ENCODE peak calls at places on chromosomes 2 and 18, in nine cellular contexts. S, I, N, Y, D, H, W, L and G are unnamed samples.

GRCh38 chr2:137865954-137866540 is 98.2 kb upstream of the HNMT start:
- DNase-seq in S (peak; percentile 70), I (peak; percentile 27), N (no peak), Y (peak; percentile 65), D (peak; percentile 57), H (peak; percentile 20), W (peak; percentile 16), L (peak; percentile 50), G (peak; percentile 66)

GRCh38 chr2:76197842-76198448 is 487.2 kb upstream of the GCFC2 start:
- DNase-seq in S (peak; percentile 80), I (peak; percentile 51), N (peak; percentile 14), Y (peak; percentile 79), D (peak; percentile 65), H (peak; percentile 42), W (peak; percentile 63), L (peak; percentile 34), G (peak; percentile 85)

GRCh38 chr18:34767601-34768027 is 57.5 kb downstream of the DTNA start:
- DNase-seq in S (no peak), I (peak; percentile 7), N (no peak), Y (peak; percentile 73), D (peak; percentile 68), H (no peak), W (peak; percentile 86), L (no peak), G (peak; percentile 69)

GRCh38 chr2:239285071-239285931 is 115.5 kb downstream of the HDAC4 start:
- DNase-seq in S (no peak), I (no peak), N (no peak), Y (peak; percentile 17), D (no peak), H (no peak), W (no peak), L (peak; percentile 8), G (peak; percentile 59)

GRCh38 chr2:199977984-199978415 is 22.6 kb downstream of the MAIP1 start:
- DNase-seq in S (no peak), I (no peak), N (no peak), Y (peak; percentile 52), D (peak; percentile 75), H (no peak), W (peak; percentile 52), L (no peak), G (peak; percentile 72)

GRCh38 chr18:42901161-42901560 is 214.3 kb downstream of the RIT2 start:
- DNase-seq in S (no peak), I (no peak), N (no peak), Y (no peak), D (no peak), H (no peak), W (no peak), L (no peak), G (no peak)

GRCh38 chr18:46656326-46657114 is 500 bp downstream of the LOXHD1 start:
- DNase-seq in S (no peak), I (no peak), N (no peak), Y (no peak), D (no peak), H (no peak), W (no peak), L (no peak), G (no peak)

GRCh38 chr2:187468262-187468661 is 20.2 kb upstream of the CALCRL start:
- DNase-seq in S (no peak), I (no peak), N (no peak), Y (no peak), D (no peak), H (no peak), W (no peak), L (no peak), G (no peak)

GRCh38 chr2:31533036-31533435 is 47.7 kb downstream of the SRD5A2 start:
- DNase-seq in S (no peak), I (no peak), N (no peak), Y (no peak), D (no peak), H (no peak), W (no peak), L (no peak), G (no peak)

GRCh38 chr2:36567711-36568408 is 30.1 kb downstream of the FEZ2 start:
- DNase-seq in S (no peak), I (no peak), N (no peak), Y (no peak), D (no peak), H (no peak), W (no peak), L (no peak), G (no peak)

GRCh38 chr2:195660265-195660890 is 3.4 kb downstream of the SLC39A10 start:
- DNase-seq in S (peak; percentile 83), I (peak; percentile 48), N (peak; percentile 69), Y (peak; percentile 87), D (peak; percentile 88), H (peak; percentile 72), W (peak; percentile 76), L (peak; percentile 83), G (peak; percentile 82)

GRCh38 chr2:46520108-46520507 is 40.7 kb downstream of the TMEM247 start:
- DNase-seq in S (no peak), I (no peak), N (no peak), Y (peak; percentile 40), D (no peak), H (no peak), W (no peak), L (no peak), G (no peak)

GRCh38 chr18:7725473-7725872 is 158.4 kb downstream of the PTPRM start:
- DNase-seq in S (no peak), I (no peak), N (no peak), Y (no peak), D (no peak), H (no peak), W (no peak), L (no peak), G (no peak)
- H3K4me3 ChIP-seq in S (no peak overlapping the region), I (no peak overlapping the region), N (no peak overlapping the region), Y (no peak overlapping the region), D (no peak overlapping the region), H (no peak overlapping the region), W (no peak overlapping the region), L (no peak overlapping the region), G (no peak overlapping the region)

GRCh38 chr18:44969214-44969842 is 288.6 kb downstream of the SETBP1 start:
- DNase-seq in S (no peak), I (no peak), N (no peak), Y (no peak), D (peak; percentile 45), H (no peak), W (no peak), L (no peak), G (no peak)

GRCh38 chr18:44968336-44968735 is 287.6 kb downstream of the SETBP1 start:
- DNase-seq in S (peak; percentile 25), I (no peak), N (no peak), Y (no peak), D (no peak), H (peak; percentile 15), W (no peak), L (no peak), G (no peak)

GRCh38 chr18:44977856-44978255 is 297.2 kb downstream of the SETBP1 start:
- DNase-seq in S (no peak), I (no peak), N (no peak), Y (no peak), D (no peak), H (no peak), W (no peak), L (no peak), G (no peak)

GRCh38 chr18:44974174-44974573 is 293.5 kb downstream of the SETBP1 start:
- DNase-seq in S (no peak), I (no peak), N (no peak), Y (no peak), D (no peak), H (no peak), W (no peak), L (no peak), G (no peak)

DNA sequence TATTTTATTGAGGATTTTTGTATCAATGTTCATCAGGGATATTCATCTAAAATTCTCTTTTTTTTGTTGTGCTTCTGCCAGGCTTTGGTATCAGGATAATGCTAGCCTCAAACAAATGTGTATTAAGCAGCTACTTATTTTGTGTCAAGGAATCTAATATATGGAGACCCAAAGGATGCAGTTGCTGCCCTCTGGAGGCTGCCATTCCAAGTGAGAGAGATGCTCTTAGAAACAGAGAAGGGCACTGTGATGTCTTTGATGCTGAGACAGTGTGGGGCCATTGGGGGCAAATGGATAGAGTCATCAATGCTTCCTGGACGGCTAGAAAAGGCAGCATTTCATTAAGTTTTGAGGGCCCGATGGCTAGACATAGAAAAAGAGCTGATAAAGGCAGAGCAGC is 292.6 kb downstream of the SETBP1 start:
- DNase-seq in S (peak; percentile 25), I (no peak), N (no peak), Y (peak; percentile 17), D (no peak), H (no peak), W (peak; percentile 12), L (no peak), G (peak; percentile 46)
- TF ChIP-seq CTCF in S (peak; percentile 37), I (no peak), N (peak; percentile 45), Y (peak; percentile 21), D (no peak), H (no peak), W (peak; percentile 50), L (no peak), G (no peak)

DNA sequence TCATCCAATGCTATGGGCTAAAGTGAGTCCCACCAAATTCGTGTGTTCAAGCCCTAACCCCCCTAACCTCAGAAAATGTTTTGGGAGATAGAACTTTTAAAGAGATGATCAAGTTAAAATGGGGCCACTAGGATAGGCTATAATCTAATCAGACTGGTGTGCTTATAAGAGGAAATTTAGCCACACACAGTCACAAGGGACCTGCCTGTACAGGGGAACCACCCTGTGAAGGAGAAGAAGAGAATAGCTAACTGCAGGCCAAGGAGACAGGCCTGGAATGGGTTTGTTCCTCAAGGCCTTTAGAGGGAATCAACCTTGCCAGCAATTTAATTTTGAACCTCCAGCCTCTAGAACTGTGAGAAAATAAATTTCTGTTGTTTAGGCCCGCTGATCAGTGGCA is 36.0 kb upstream of the TANK start:
- DNase-seq in S (no peak), I (no peak), N (no peak), Y (no peak), D (no peak), H (no peak), W (no peak), L (no peak), G (no peak)
- H3K4me3 ChIP-seq in S (no peak overlapping the region), I (no peak overlapping the region), N (no peak overlapping the region), Y (no peak overlapping the region), D (no peak overlapping the region), H (no peak overlapping the region), W (no peak overlapping the region), L (no peak overlapping the region), G (no peak overlapping the region)

DNA sequence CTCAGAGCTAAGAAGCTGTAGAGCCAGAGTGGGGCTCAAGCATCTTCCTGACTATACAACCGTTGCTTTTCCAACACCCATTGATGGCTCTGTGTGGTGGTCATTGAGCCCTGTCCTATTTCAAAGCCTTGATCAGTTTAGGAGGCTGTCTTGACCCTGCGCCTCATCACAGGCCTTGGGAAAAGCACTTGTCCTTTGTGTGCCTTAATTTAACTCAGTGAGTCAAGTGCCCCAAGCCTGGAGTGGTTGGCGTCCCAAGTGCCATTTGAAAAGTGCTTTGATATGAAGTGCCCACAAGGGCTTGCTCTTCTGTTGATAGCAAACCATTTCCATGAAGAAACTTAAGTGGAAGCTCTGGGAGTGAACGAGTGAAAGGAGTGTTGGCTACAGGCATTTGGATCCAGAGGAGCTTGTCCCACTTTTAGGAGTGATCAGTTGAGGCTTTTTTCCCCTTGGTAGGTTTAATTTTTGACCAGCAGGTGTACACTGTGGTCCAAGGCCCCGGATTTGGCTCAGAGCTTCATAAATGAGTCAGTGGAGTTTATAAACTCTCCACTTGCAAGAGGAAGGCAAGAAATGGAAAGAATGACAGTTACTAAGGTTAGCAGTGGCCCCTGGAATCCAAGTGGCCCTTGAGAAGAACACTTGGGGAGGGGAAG is 50.3 kb downstream of the ACTR2 start:
- DNase-seq in S (no peak), I (no peak), N (no peak), Y (no peak), D (no peak), H (peak; percentile 82), W (no peak), L (no peak), G (no peak)
- TF ChIP-seq CTCF in S (no peak), I (no peak), N (no peak), Y (no peak), D (peak; percentile 17), H (peak; percentile 33), W (peak; percentile 18), L (no peak), G (no peak)